ENCODE peak calls at places on chromosomes 13 and 19, in ten cellular contexts. One of them, this sample, is unnamed.

GRCh38 chr19:629961-630714 is 3.2 kb downstream of the POLRMT start:
- DNase-seq in activated T-cell treated with anti-CD3 and anti-CD28 coated beads for 1 hour: no peak
- DNase-seq in tibial nerve: no peak
- DNase-seq in smooth muscle cell of the brain vasculature: no peak
- DNase-seq in T-helper 9 cell: no peak
- DNase-seq in SW 1271: no peak
- DNase-seq in WTC11: no peak
- DNase-seq in M059J: no peak
- DNase-seq in GM10248: no peak
- DNase-seq in ovary: no peak
- DNase-seq in this sample: no peak

GRCh38 chr19:48292798-48293197 is 22.9 kb downstream of the ZNF114 start:
- DNase-seq in smooth muscle cell of the brain vasculature: no peak
- DNase-seq in SW 1271: no peak
- DNase-seq in T-helper 9 cell: no peak
- DNase-seq in ovary: no peak
- DNase-seq in activated T-cell treated with anti-CD3 and anti-CD28 coated beads for 1 hour: no peak
- DNase-seq in WTC11: no peak
- DNase-seq in tibial nerve: no peak
- DNase-seq in M059J: peak; percentile 65
- DNase-seq in GM10248: no peak
- DNase-seq in this sample: no peak

GRCh38 chr13:23790591-23791170 is 98.5 kb downstream of the MIPEP start:
- DNase-seq in GM10248: no peak
- DNase-seq in T-helper 9 cell: no peak
- DNase-seq in smooth muscle cell of the brain vasculature: peak; percentile 45
- DNase-seq in SW 1271: no peak
- DNase-seq in M059J: peak; percentile 51
- DNase-seq in ovary: no peak
- DNase-seq in tibial nerve: no peak
- DNase-seq in WTC11: no peak
- DNase-seq in activated T-cell treated with anti-CD3 and anti-CD28 coated beads for 1 hour: no peak
- DNase-seq in this sample: no peak

GRCh38 chr19:34808566-34808965 is 35.6 kb upstream of the ZNF599 start:
- DNase-seq in tibial nerve: no peak
- DNase-seq in T-helper 9 cell: no peak
- DNase-seq in GM10248: no peak
- DNase-seq in SW 1271: peak; percentile 30
- DNase-seq in ovary: no peak
- DNase-seq in smooth muscle cell of the brain vasculature: no peak
- DNase-seq in M059J: peak; percentile 75
- DNase-seq in WTC11: no peak
- DNase-seq in activated T-cell treated with anti-CD3 and anti-CD28 coated beads for 1 hour: no peak
- DNase-seq in this sample: no peak

GRCh38 chr13:76222511-76222910 is 586.4 kb downstream of the LMO7 start:
- DNase-seq in tibial nerve: no peak
- DNase-seq in WTC11: no peak
- DNase-seq in ovary: no peak
- DNase-seq in activated T-cell treated with anti-CD3 and anti-CD28 coated beads for 1 hour: no peak
- DNase-seq in SW 1271: no peak
- DNase-seq in GM10248: no peak
- DNase-seq in smooth muscle cell of the brain vasculature: peak; percentile 29
- DNase-seq in M059J: no peak
- DNase-seq in T-helper 9 cell: no peak
- DNase-seq in this sample: no peak

GRCh38 chr13:22077205-22077683 is 406.4 kb downstream of the FGF9 start:
- DNase-seq in activated T-cell treated with anti-CD3 and anti-CD28 coated beads for 1 hour: no peak
- DNase-seq in WTC11: no peak
- DNase-seq in T-helper 9 cell: no peak
- DNase-seq in SW 1271: no peak
- DNase-seq in tibial nerve: no peak
- DNase-seq in GM10248: no peak
- DNase-seq in M059J: no peak
- DNase-seq in ovary: no peak
- DNase-seq in smooth muscle cell of the brain vasculature: no peak
- DNase-seq in this sample: no peak

GRCh38 chr13:22154041-22154440 is 483.2 kb downstream of the FGF9 start:
- DNase-seq in T-helper 9 cell: no peak
- DNase-seq in GM10248: no peak
- DNase-seq in activated T-cell treated with anti-CD3 and anti-CD28 coated beads for 1 hour: no peak
- DNase-seq in smooth muscle cell of the brain vasculature: no peak
- DNase-seq in SW 1271: no peak
- DNase-seq in M059J: no peak
- DNase-seq in ovary: no peak
- DNase-seq in tibial nerve: no peak
- DNase-seq in WTC11: no peak
- DNase-seq in this sample: no peak

GRCh38 chr13:59877933-59878332 is 285.8 kb downstream of the DIAPH3 start:
- DNase-seq in SW 1271: no peak
- DNase-seq in WTC11: no peak
- DNase-seq in smooth muscle cell of the brain vasculature: no peak
- DNase-seq in activated T-cell treated with anti-CD3 and anti-CD28 coated beads for 1 hour: no peak
- DNase-seq in tibial nerve: no peak
- DNase-seq in ovary: no peak
- DNase-seq in M059J: no peak
- DNase-seq in GM10248: no peak
- DNase-seq in T-helper 9 cell: no peak
- DNase-seq in this sample: no peak

GRCh38 chr13:46345866-46346265 is 41.2 kb downstream of the RUBCNL start:
- DNase-seq in activated T-cell treated with anti-CD3 and anti-CD28 coated beads for 1 hour: no peak
- DNase-seq in tibial nerve: no peak
- DNase-seq in SW 1271: no peak
- DNase-seq in ovary: no peak
- DNase-seq in M059J: no peak
- DNase-seq in GM10248: no peak
- DNase-seq in smooth muscle cell of the brain vasculature: no peak
- DNase-seq in WTC11: no peak
- DNase-seq in T-helper 9 cell: no peak
- DNase-seq in this sample: no peak

GRCh38 chr19:35063940-35064818 is 22.7 kb downstream of the HPN start:
- DNase-seq in GM10248: no peak
- DNase-seq in tibial nerve: no peak
- DNase-seq in M059J: peak; percentile 75
- DNase-seq in SW 1271: peak; percentile 33
- DNase-seq in ovary: no peak
- DNase-seq in activated T-cell treated with anti-CD3 and anti-CD28 coated beads for 1 hour: no peak
- DNase-seq in WTC11: no peak
- DNase-seq in T-helper 9 cell: no peak
- DNase-seq in smooth muscle cell of the brain vasculature: no peak
- DNase-seq in this sample: peak; percentile 13

GRCh38 chr19:3184847-3185481 is 766 bp upstream of the NCLN start:
- DNase-seq in WTC11: peak; percentile 56
- DNase-seq in activated T-cell treated with anti-CD3 and anti-CD28 coated beads for 1 hour: no peak
- DNase-seq in smooth muscle cell of the brain vasculature: no peak
- DNase-seq in tibial nerve: peak; percentile 75
- DNase-seq in SW 1271: peak; percentile 88
- DNase-seq in ovary: no peak
- DNase-seq in T-helper 9 cell: peak; percentile 68
- DNase-seq in GM10248: no peak
- DNase-seq in M059J: peak; percentile 79
- DNase-seq in this sample: no peak

GRCh38 chr19:11658954-11659353 is 61.7 kb downstream of the ZNF627 start:
- DNase-seq in WTC11: no peak
- DNase-seq in smooth muscle cell of the brain vasculature: no peak
- DNase-seq in tibial nerve: no peak
- DNase-seq in activated T-cell treated with anti-CD3 and anti-CD28 coated beads for 1 hour: no peak
- DNase-seq in T-helper 9 cell: no peak
- DNase-seq in GM10248: no peak
- DNase-seq in M059J: no peak
- DNase-seq in ovary: no peak
- DNase-seq in SW 1271: no peak
- DNase-seq in this sample: no peak

GRCh38 chr13:44313674-44314073 is 60.0 kb upstream of the SERP2 start:
- DNase-seq in smooth muscle cell of the brain vasculature: no peak
- DNase-seq in GM10248: no peak
- DNase-seq in tibial nerve: no peak
- DNase-seq in M059J: peak; percentile 90
- DNase-seq in ovary: no peak
- DNase-seq in activated T-cell treated with anti-CD3 and anti-CD28 coated beads for 1 hour: no peak
- DNase-seq in SW 1271: no peak
- DNase-seq in T-helper 9 cell: no peak
- DNase-seq in WTC11: no peak
- DNase-seq in this sample: peak; percentile 80

GRCh38 chr19:41862445-41862986 is 2.5 kb downstream of the RPS19 start:
- DNase-seq in M059J: no peak
- DNase-seq in ovary: no peak
- DNase-seq in smooth muscle cell of the brain vasculature: no peak
- DNase-seq in WTC11: no peak
- DNase-seq in T-helper 9 cell: no peak
- DNase-seq in tibial nerve: no peak
- DNase-seq in GM10248: no peak
- DNase-seq in SW 1271: no peak
- DNase-seq in activated T-cell treated with anti-CD3 and anti-CD28 coated beads for 1 hour: no peak
- DNase-seq in this sample: no peak

GRCh38 chr13:114212096-114212495 is 22.6 kb upstream of the CDC16 start:
- DNase-seq in GM10248: no peak
- DNase-seq in smooth muscle cell of the brain vasculature: no peak
- DNase-seq in WTC11: no peak
- DNase-seq in ovary: no peak
- DNase-seq in SW 1271: no peak
- DNase-seq in activated T-cell treated with anti-CD3 and anti-CD28 coated beads for 1 hour: no peak
- DNase-seq in tibial nerve: no peak
- DNase-seq in M059J: peak; percentile 61
- DNase-seq in T-helper 9 cell: no peak
- DNase-seq in this sample: no peak

GRCh38 chr19:44092108-44092507 is 2.1 kb upstream of the ZNF224 start:
- DNase-seq in smooth muscle cell of the brain vasculature: no peak
- DNase-seq in ovary: no peak
- DNase-seq in WTC11: no peak
- DNase-seq in M059J: no peak
- DNase-seq in GM10248: no peak
- DNase-seq in T-helper 9 cell: no peak
- DNase-seq in tibial nerve: no peak
- DNase-seq in activated T-cell treated with anti-CD3 and anti-CD28 coated beads for 1 hour: no peak
- DNase-seq in SW 1271: no peak
- DNase-seq in this sample: no peak

GRCh38 chr13:93290503-93290902 is 63.9 kb downstream of the GPC6 start:
- DNase-seq in tibial nerve: no peak
- DNase-seq in ovary: no peak
- DNase-seq in SW 1271: no peak
- DNase-seq in smooth muscle cell of the brain vasculature: no peak
- DNase-seq in T-helper 9 cell: no peak
- DNase-seq in activated T-cell treated with anti-CD3 and anti-CD28 coated beads for 1 hour: no peak
- DNase-seq in WTC11: no peak
- DNase-seq in M059J: no peak
- DNase-seq in GM10248: no peak
- DNase-seq in this sample: no peak

GRCh38 chr19:47446534-47447469 is 24.9 kb downstream of the SLC8A2 start:
- DNase-seq in GM10248: no peak
- DNase-seq in smooth muscle cell of the brain vasculature: no peak
- DNase-seq in T-helper 9 cell: no peak
- DNase-seq in tibial nerve: no peak
- DNase-seq in WTC11: peak; percentile 94
- DNase-seq in activated T-cell treated with anti-CD3 and anti-CD28 coated beads for 1 hour: no peak
- DNase-seq in SW 1271: no peak
- DNase-seq in M059J: no peak
- DNase-seq in ovary: no peak
- DNase-seq in this sample: no peak

GRCh38 chr13:52104624-52105023 is 24.2 kb downstream of the NEK5 start:
- DNase-seq in GM10248: no peak
- DNase-seq in T-helper 9 cell: no peak
- DNase-seq in SW 1271: no peak
- DNase-seq in M059J: no peak
- DNase-seq in smooth muscle cell of the brain vasculature: no peak
- DNase-seq in ovary: no peak
- DNase-seq in tibial nerve: no peak
- DNase-seq in WTC11: no peak
- DNase-seq in activated T-cell treated with anti-CD3 and anti-CD28 coated beads for 1 hour: no peak
- DNase-seq in this sample: no peak

GRCh38 chr13:67736646-67737420 is 506.7 kb upstream of the PCDH9 start:
- DNase-seq in ovary: no peak
- DNase-seq in SW 1271: peak; percentile 39
- DNase-seq in smooth muscle cell of the brain vasculature: peak; percentile 74
- DNase-seq in activated T-cell treated with anti-CD3 and anti-CD28 coated beads for 1 hour: no peak
- DNase-seq in M059J: no peak
- DNase-seq in GM10248: no peak
- DNase-seq in tibial nerve: no peak
- DNase-seq in WTC11: peak; percentile 28
- DNase-seq in T-helper 9 cell: no peak
- DNase-seq in this sample: no peak

GRCh38 chr19:30406220-30406944 is 34.2 kb downstream of the ZNF536 start:
- DNase-seq in T-helper 9 cell: no peak
- DNase-seq in WTC11: peak; percentile 30
- DNase-seq in M059J: peak; percentile 10
- DNase-seq in SW 1271: no peak
- DNase-seq in ovary: no peak
- DNase-seq in GM10248: peak; percentile 24
- DNase-seq in tibial nerve: no peak
- DNase-seq in smooth muscle cell of the brain vasculature: no peak
- DNase-seq in activated T-cell treated with anti-CD3 and anti-CD28 coated beads for 1 hour: no peak
- DNase-seq in this sample: no peak

GRCh38 chr13:27496006-27496405 is 45.6 kb upstream of the MTIF3 start:
- DNase-seq in smooth muscle cell of the brain vasculature: no peak
- DNase-seq in SW 1271: no peak
- DNase-seq in GM10248: no peak
- DNase-seq in activated T-cell treated with anti-CD3 and anti-CD28 coated beads for 1 hour: no peak
- DNase-seq in WTC11: no peak
- DNase-seq in ovary: no peak
- DNase-seq in T-helper 9 cell: no peak
- DNase-seq in M059J: no peak
- DNase-seq in tibial nerve: no peak
- DNase-seq in this sample: no peak

GRCh38 chr19:10305139-10305806 is 4.3 kb downstream of the ZGLP1 start:
- DNase-seq in tibial nerve: no peak
- DNase-seq in activated T-cell treated with anti-CD3 and anti-CD28 coated beads for 1 hour: no peak
- DNase-seq in ovary: no peak
- DNase-seq in T-helper 9 cell: no peak
- DNase-seq in SW 1271: no peak
- DNase-seq in smooth muscle cell of the brain vasculature: no peak
- DNase-seq in WTC11: no peak
- DNase-seq in GM10248: no peak
- DNase-seq in M059J: peak; percentile 51
- DNase-seq in this sample: no peak

GRCh38 chr13:110412132-110412912 is 105.2 kb downstream of the COL4A2 start:
- DNase-seq in smooth muscle cell of the brain vasculature: peak; percentile 98
- DNase-seq in GM10248: peak; percentile 87
- DNase-seq in SW 1271: peak; percentile 38
- DNase-seq in tibial nerve: peak; percentile 95
- DNase-seq in M059J: peak; percentile 97
- DNase-seq in WTC11: peak; percentile 75
- DNase-seq in T-helper 9 cell: peak; percentile 29
- DNase-seq in activated T-cell treated with anti-CD3 and anti-CD28 coated beads for 1 hour: peak; percentile 32
- DNase-seq in ovary: peak; percentile 94
- DNase-seq in this sample: peak; percentile 51

GRCh38 chr13:113837554-113838355 is 26.1 kb downstream of the GAS6 start:
- DNase-seq in T-helper 9 cell: no peak
- DNase-seq in GM10248: no peak
- DNase-seq in M059J: peak; percentile 96
- DNase-seq in smooth muscle cell of the brain vasculature: peak; percentile 88
- DNase-seq in SW 1271: peak; percentile 49
- DNase-seq in tibial nerve: peak; percentile 86
- DNase-seq in ovary: peak; percentile 94
- DNase-seq in WTC11: no peak
- DNase-seq in activated T-cell treated with anti-CD3 and anti-CD28 coated beads for 1 hour: no peak
- DNase-seq in this sample: no peak

GRCh38 chr13:28513745-28514144 is 18.8 kb upstream of the FLT1 start:
- DNase-seq in smooth muscle cell of the brain vasculature: no peak
- DNase-seq in WTC11: no peak
- DNase-seq in M059J: no peak
- DNase-seq in SW 1271: no peak
- DNase-seq in activated T-cell treated with anti-CD3 and anti-CD28 coated beads for 1 hour: no peak
- DNase-seq in T-helper 9 cell: no peak
- DNase-seq in GM10248: no peak
- DNase-seq in ovary: no peak
- DNase-seq in tibial nerve: no peak
- DNase-seq in this sample: no peak

GRCh38 chr19:7500811-7501450 is 12.1 kb upstream of the PEX11G start:
- DNase-seq in tibial nerve: no peak
- DNase-seq in T-helper 9 cell: no peak
- DNase-seq in M059J: peak; percentile 49
- DNase-seq in GM10248: peak; percentile 41
- DNase-seq in SW 1271: peak; percentile 27
- DNase-seq in smooth muscle cell of the brain vasculature: no peak
- DNase-seq in activated T-cell treated with anti-CD3 and anti-CD28 coated beads for 1 hour: no peak
- DNase-seq in WTC11: peak; percentile 91
- DNase-seq in ovary: peak; percentile 51
- DNase-seq in this sample: no peak

GRCh38 chr19:54325194-54325621 is 12.2 kb upstream of the LILRA5 start:
- DNase-seq in T-helper 9 cell: peak; percentile 42
- DNase-seq in smooth muscle cell of the brain vasculature: no peak
- DNase-seq in SW 1271: peak; percentile 29
- DNase-seq in activated T-cell treated with anti-CD3 and anti-CD28 coated beads for 1 hour: peak; percentile 27
- DNase-seq in GM10248: peak; percentile 66
- DNase-seq in tibial nerve: peak; percentile 59
- DNase-seq in ovary: no peak
- DNase-seq in WTC11: peak; percentile 46
- DNase-seq in M059J: peak; percentile 39
- DNase-seq in this sample: peak; percentile 53